ENCODE peak calls at places on chromosomes 6 and 20, in ten cellular contexts. S is AG04450; X is left ventricle myocardium inferior; B is cardiac muscle cell; C is tibial nerve; I is GM23338; A is GM06990; F is CD8-positive, alpha-beta T cell; N is colonic mucosa; U is SK-N-SH. Z is an unnamed sample. For H3K27me3, the result is how much of the 10 kb centered on the place peaks cover.

GRCh38 chr6:71879016-71879415 is 7.3 kb upstream of the RIMS1 start:
- DNase-seq in F (no peak), X (no peak), B (no peak), N (no peak), U (no peak), C (no peak), S (no peak), A (no peak), I (no peak), Z (no peak)

GRCh38 chr6:46130665-46131064 is 876 bp downstream of the ENPP4 start:
- DNase-seq in U (no peak), X (no peak), A (no peak), S (no peak), B (no peak), F (no peak), N (no peak), I (no peak), C (peak), Z (peak)

GRCh38 chr6:110283657-110284056 is 74.5 kb downstream of the METTL24 start:
- DNase-seq in F (no peak), A (no peak), C (no peak), B (no peak), S (no peak), I (no peak), N (no peak), X (no peak), U (no peak), Z (no peak)

GRCh38 chr6:14756370-14756769 is 489.5 kb upstream of the JARID2 start:
- DNase-seq in I (no peak), U (no peak), A (no peak), C (no peak), N (no peak), S (no peak), F (no peak), B (no peak), X (no peak), Z (no peak)

GRCh38 chr6:159815410-159815809 is 15.3 kb downstream of the PNLDC1 start:
- DNase-seq in F (no peak), C (no peak), I (no peak), S (no peak), N (no peak), X (no peak), U (no peak), A (no peak), B (no peak), Z (no peak)

GRCh38 chr20:53883098-53883762 is 187.2 kb downstream of the BCAS1 start:
- DNase-seq in F (no peak), U (no peak), X (no peak), B (no peak), C (no peak), N (no peak), I (no peak), A (no peak), S (no peak), Z (no peak)

GRCh38 chr6:14676977-14677781 is 559.6 kb downstream of the CD83 start:
- DNase-seq in C (no peak), I (peak), A (no peak), N (no peak), B (no peak), F (no peak), X (no peak), U (no peak), S (no peak), Z (no peak)

GRCh38 chr6:116511424-116512131 is at the start of gene CALHM5:
- DNase-seq in A (no peak), N (peak), S (peak), C (peak), F (no peak), I (peak), X (peak), U (no peak), B (peak), Z (peak)

GRCh38 chr6:124530926-124531325 is 431.3 kb upstream of the RNF217 start:
- DNase-seq in C (no peak), B (no peak), X (no peak), N (no peak), U (no peak), S (no peak), F (no peak), I (no peak), A (no peak), Z (no peak)

GRCh38 chr6:7256785-7257184 is 56.2 kb downstream of the SSR1 start:
- DNase-seq in A (no peak), S (no peak), N (no peak), C (no peak), B (no peak), X (no peak), U (no peak), F (no peak), I (no peak), Z (no peak)

GRCh38 chr6:97394160-97394748 is 111.2 kb upstream of the MMS22L start:
- DNase-seq in S (peak), C (peak), F (no peak), B (peak), N (peak), X (no peak), I (peak), U (peak), A (no peak), Z (peak)

GRCh38 chr20:1687053-1687452 is 29.5 kb upstream of the SIRPG start:
- DNase-seq in U (no peak), B (no peak), S (no peak), C (no peak), A (no peak), N (no peak), X (no peak), I (no peak), F (no peak), Z (no peak)

GRCh38 chr20:34075647-34076046 is 36.4 kb downstream of the EIF2S2 start:
- DNase-seq in I (peak), U (no peak), S (no peak), C (no peak), A (no peak), F (no peak), B (no peak), N (no peak), X (no peak), Z (no peak)
- TF ChIP-seq CTCF in I (peak), U (no peak), S (peak), C (no peak), A (no peak), F (no peak), B (peak), N (no peak), X (peak), Z (no peak)

GRCh38 chr20:46305331-46305972 is 2.8 kb downstream of the CDH22 start:
- DNase-seq in X (no peak), F (no peak), B (peak), A (no peak), N (no peak), U (no peak), I (no peak), S (no peak), C (no peak), Z (no peak)
- H3K27me3 ChIP-seq in X (half or more), F (under half), B (half or more), A (under half), N (under half), U (under half), I (half or more), S (half or more), C (half or more), Z (under half)

DNA sequence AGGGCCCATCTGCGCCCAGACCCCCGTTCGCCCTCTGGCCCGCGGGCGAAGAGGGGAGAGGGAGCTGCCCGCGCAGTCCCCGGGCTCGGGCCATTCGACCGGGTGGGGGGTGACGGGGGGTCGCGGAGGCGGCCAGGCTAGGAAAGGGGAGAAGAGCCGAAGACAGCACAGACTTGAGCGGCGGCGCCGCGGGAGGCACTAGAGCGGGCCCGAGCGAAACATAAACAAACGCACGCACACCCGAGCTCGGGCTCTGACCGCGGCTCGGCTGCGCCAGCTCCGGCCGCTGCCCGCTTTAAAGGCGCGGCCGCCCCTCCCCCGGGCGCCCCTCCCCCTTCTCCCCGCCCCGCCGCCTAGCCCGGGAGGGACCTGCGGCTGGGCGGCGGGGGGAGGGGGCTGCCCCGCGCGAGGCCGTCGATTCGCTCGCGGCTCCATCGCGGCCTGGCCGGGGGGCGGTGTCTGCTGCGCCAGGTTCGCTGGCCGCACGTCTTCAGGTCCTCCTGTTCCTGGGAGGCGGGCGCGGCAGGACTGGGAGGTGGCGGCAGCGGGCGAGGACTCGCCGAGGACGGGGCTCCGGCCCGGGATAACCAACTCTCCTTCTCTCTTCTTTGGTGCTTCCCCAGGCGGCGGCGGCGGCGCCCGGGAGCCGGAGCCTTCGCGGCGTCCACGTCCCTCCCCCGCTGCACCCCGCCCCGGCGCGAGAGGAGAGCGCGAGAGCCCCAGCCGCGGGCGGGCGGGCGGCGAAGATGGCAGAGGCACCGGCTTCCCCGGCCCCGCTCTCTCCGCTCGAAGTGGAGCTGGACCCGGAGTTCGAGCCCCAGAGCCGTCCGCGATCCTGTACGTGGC is at the start of gene FOXO3:
- DNase-seq in U (peak), F (peak), S (no peak), X (peak), I (peak), C (peak), B (peak), N (peak), A (peak), Z (peak)
- TF ChIP-seq CTCF in U (no peak), F (no peak), S (no peak), X (no peak), I (no peak), C (peak), B (no peak), N (no peak), A (no peak), Z (no peak)

DNA sequence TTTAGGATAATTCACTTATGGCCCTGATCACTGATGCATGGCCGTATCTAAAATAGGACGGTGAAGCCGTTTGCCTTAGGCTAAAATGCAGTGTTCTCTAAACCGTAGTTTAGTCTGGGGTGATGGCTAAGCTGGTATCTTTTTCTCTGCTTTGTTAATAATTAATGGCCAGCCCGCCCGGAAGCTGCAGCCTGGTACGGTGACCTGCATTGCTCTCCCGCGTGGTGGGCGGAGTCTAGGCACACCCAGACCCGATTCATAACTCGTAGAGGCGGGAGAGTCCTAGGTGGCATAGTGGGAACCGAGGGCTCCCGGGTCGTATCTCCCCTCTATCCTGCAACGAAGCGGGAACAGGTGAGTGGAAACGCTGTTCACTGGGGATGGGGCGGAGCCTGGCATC is 5.5 kb downstream of the CDH4 start:
- DNase-seq in A (no peak), N (no peak), I (no peak), B (no peak), F (no peak), X (no peak), S (no peak), C (no peak), U (no peak), Z (no peak)
- H3K27me3 ChIP-seq in A (under half), N (under half), I (under half), B (under half), F (under half), X (half or more), S (under half), C (under half), U (under half), Z (under half)

DNA sequence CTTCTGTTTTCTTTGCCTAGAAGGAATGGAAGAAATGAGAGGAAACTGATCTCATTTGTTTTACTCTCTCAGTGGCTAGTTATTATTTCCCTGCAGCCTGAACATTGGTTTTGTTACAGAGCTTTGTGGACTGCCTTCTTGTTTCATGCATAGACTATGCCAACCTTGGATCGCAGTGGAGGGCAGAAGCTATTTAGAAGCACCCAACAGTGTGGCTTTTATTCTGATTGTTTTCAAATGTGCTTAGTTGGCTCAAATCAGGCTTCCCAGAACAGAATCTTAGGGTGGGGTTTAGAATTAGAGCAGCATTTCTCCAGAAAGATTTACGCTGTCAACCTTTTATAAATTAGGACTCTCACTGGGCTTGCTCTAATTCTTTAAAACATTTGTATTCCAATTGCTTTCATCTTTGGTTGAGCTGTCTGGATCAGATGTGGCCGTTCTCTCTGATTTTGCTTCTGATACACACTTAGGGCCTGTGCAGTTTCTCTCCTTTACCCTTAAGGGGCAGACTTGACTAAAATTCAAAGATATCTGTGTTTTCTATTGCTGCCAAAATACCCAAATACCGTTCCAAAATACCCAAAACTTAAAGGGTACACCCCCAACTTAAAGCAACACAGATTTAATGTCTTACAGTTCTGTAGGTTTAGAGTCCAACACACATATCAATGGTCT is 210.3 kb downstream of the BCKDHB start:
- DNase-seq in A (no peak), X (no peak), U (no peak), C (no peak), S (no peak), F (no peak), I (no peak), B (peak), N (no peak), Z (no peak)
- TF ChIP-seq CTCF in A (no peak), X (no peak), U (peak), C (no peak), S (peak), F (no peak), I (peak), B (peak), N (no peak), Z (no peak)

GRCh38 chr6:134997133-134997841 is 47.4 kb upstream of the ALDH8A1 start:
- DNase-seq in I (no peak), X (no peak), S (no peak), F (no peak), N (no peak), A (no peak), B (no peak), U (no peak), C (no peak), Z (no peak)
- H3K27me3 ChIP-seq in I (under half), X (under half), S (under half), F (under half), N (under half), A (under half), B (under half), U (under half), C (under half), Z (under half)

DNA sequence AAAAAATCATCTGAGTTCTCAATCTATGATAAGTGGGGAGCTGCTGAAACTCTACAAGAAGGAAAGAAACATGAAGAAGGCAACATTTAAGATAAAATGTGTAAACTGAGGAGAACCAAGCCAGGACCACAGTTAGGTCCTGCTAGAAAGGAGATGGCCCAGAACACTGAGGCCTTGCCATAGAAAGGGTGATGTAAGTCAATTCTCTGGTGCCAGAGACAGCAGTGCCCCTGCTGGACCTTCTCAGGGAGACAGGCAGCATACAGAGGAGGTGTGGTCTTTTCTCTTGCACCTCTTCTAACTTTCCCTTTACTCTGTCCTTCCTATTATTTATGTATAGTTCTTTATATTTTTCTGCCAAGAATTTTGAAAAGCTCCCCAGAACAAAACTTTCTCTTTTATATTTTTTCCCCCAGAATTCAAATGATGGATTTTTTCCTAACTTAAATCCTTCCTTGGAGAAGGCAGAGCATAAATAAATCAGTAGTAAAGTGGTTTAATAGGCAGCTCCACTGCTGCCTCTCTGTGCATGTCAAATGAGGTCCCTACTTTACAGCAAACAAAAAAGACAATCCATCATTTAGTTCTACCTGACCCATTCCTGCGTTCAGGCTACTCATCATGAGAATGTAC is 9.0 kb downstream of the UQCC2 start:
- DNase-seq in A (no peak), F (no peak), C (no peak), X (no peak), I (peak), B (peak), U (peak), S (peak), N (no peak), Z (peak)
- TF ChIP-seq CTCF in A (peak), F (no peak), C (peak), X (peak), I (peak), B (peak), U (peak), S (peak), N (no peak), Z (peak)